ENCODE peak calls at places on chromosomes 7 and 10, in seven cellular contexts. G is heart left ventricle; L is stomach; U is psoas muscle; W is IMR-90; E is effector memory CD4-positive, alpha-beta T cell; D is A549. O is an unnamed sample. For H3K4me1, the result is how much of the 10 kb centered on the place peaks cover.

GRCh38 chr10:84160663-84161362 is 12.8 kb upstream of the GPR15LG start:
- DNase-seq in G (no peak), L (no peak), U (no peak), W (no peak), E (no peak), D (no peak), O (no peak)

GRCh38 chr10:1894912-1895311 is 157.6 kb upstream of the ADARB2 start:
- DNase-seq in G (no peak), L (no peak), U (no peak), W (no peak), E (no peak), D (no peak), O (no peak)

GRCh38 chr7:76220185-76221057 is 18.7 kb downstream of the SRRM3 start:
- DNase-seq in G (peak), L (no peak), U (no peak), W (peak), E (no peak), D (peak), O (peak)

GRCh38 chr7:30182186-30182585 is 47.4 kb downstream of the MTURN start:
- DNase-seq in G (peak), L (no peak), U (peak), W (no peak), E (no peak), D (no peak), O (no peak)

GRCh38 chr7:1219516-1219915 is 13.2 kb upstream of the UNCX start:
- DNase-seq in G (no peak), L (no peak), U (no peak), W (no peak), E (no peak), D (no peak), O (no peak)

GRCh38 chr7:75992083-75992755 is 2.2 kb downstream of the TMEM120A start:
- DNase-seq in G (peak), L (no peak), U (peak), W (no peak), E (no peak), D (no peak), O (no peak)

GRCh38 chr7:94838717-94839116 is 68.7 kb upstream of the PPP1R9A start:
- DNase-seq in G (no peak), L (no peak), U (no peak), W (no peak), E (no peak), D (no peak), O (no peak)

GRCh38 chr7:47422631-47423030 is 159.3 kb downstream of the TNS3 start:
- DNase-seq in G (no peak), L (no peak), U (no peak), W (peak), E (no peak), D (no peak), O (no peak)

GRCh38 chr10:6878067-6878412 is 298.0 kb upstream of the PRKCQ start:
- DNase-seq in G (no peak), L (no peak), U (no peak), W (no peak), E (no peak), D (peak), O (no peak)

GRCh38 chr10:118835682-118836326 is 81.0 kb upstream of the CACUL1 start:
- DNase-seq in G (no peak), L (peak), U (no peak), W (no peak), E (no peak), D (peak), O (no peak)

GRCh38 chr7:149423441-149423970 is 37.4 kb downstream of the ZNF777 start:
- DNase-seq in G (no peak), L (no peak), U (no peak), W (no peak), E (no peak), D (no peak), O (no peak)

GRCh38 chr10:8130973-8131911 is 76.8 kb downstream of the GATA3 start:
- DNase-seq in G (no peak), L (no peak), U (no peak), W (peak), E (no peak), D (peak), O (no peak)

GRCh38 chr7:2637505-2638223 is 5.9 kb downstream of the TTYH3 start:
- DNase-seq in G (peak), L (no peak), U (peak), W (no peak), E (no peak), D (no peak), O (peak)

GRCh38 chr7:2639151-2639993 is 7.6 kb downstream of the TTYH3 start:
- DNase-seq in G (peak), L (no peak), U (no peak), W (no peak), E (no peak), D (no peak), O (no peak)

GRCh38 chr7:2639994-2640830 is 8.4 kb downstream of the TTYH3 start:
- DNase-seq in G (no peak), L (peak), U (no peak), W (no peak), E (no peak), D (no peak), O (no peak)

GRCh38 chr7:2637066-2637471 is 5.3 kb downstream of the TTYH3 start:
- DNase-seq in G (no peak), L (no peak), U (no peak), W (no peak), E (no peak), D (no peak), O (no peak)

GRCh38 chr7:2638224-2638991 is 6.6 kb downstream of the TTYH3 start:
- DNase-seq in G (peak), L (no peak), U (peak), W (peak), E (no peak), D (no peak), O (peak)
- H3K4me1 ChIP-seq in G (half or more), L (under half), U (under half), W (half or more), E (under half), D (under half), O (half or more)

GRCh38 chr7:157618091-157618726 is 281.4 kb downstream of the DNAJB6 start:
- DNase-seq in G (peak), L (no peak), U (no peak), W (no peak), E (no peak), D (no peak), O (no peak)
- H3K4me3 ChIP-seq in G (no peak), L (no peak), U (no peak), W (no peak), E (no peak), D (no peak), O (no peak)

DNA sequence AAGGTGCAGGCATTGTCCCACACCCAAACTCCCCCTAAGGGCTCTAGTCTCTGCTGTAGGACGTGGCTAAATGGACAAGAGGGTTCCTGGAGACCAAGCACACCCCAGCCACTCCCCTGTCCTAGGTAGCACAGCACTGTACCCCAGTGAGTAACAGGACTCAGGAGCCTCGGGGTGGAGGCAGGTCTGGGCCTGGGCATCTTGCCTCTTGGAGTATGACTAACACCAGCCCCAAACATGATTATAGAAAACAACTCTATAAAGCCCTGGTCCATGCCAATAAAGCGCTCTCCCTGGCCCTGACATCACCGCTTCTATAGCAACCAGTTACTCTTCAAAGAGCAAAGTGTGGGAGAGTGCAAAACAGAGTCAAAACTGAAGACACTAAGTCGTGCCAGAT is 195.0 kb downstream of the CALN1 start:
- DNase-seq in G (no peak), L (no peak), U (no peak), W (no peak), E (no peak), D (no peak), O (no peak)
- H3K4me1 ChIP-seq in G (under half), L (under half), U (under half), W (under half), E (under half), D (under half), O (under half)

DNA sequence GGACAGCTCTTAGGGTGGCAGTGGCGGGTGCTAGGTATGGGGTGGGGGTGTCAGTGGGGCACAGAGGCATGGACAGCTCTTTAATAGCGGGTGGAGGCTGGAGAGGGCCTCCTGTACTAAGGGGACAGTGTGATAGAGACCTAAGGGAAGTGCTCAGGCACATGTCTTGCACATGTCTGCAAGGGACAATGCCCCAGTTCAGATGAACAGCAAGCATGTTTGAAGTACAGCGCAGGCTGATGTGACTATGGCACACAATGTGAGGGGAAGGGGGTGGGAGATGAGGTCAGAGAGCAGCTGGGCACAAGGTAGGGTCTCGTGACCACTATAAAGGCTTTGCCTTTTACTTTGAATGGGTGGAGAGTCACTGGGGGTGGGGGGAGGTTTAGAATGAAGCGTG is 3.5 kb downstream of the GIMAP8 start:
- DNase-seq in G (no peak), L (no peak), U (no peak), W (no peak), E (no peak), D (no peak), O (no peak)
- H3K4me3 ChIP-seq in G (peak), L (peak), U (no peak), W (no peak), E (peak), D (no peak), O (no peak)

GRCh38 chr10:71258446-71259145 is 46.2 kb downstream of the UNC5B start:
- DNase-seq in G (peak), L (no peak), U (no peak), W (no peak), E (no peak), D (no peak), O (no peak)
- H3K4me1 ChIP-seq in G (half or more), L (under half), U (under half), W (under half), E (under half), D (under half), O (under half)

DNA sequence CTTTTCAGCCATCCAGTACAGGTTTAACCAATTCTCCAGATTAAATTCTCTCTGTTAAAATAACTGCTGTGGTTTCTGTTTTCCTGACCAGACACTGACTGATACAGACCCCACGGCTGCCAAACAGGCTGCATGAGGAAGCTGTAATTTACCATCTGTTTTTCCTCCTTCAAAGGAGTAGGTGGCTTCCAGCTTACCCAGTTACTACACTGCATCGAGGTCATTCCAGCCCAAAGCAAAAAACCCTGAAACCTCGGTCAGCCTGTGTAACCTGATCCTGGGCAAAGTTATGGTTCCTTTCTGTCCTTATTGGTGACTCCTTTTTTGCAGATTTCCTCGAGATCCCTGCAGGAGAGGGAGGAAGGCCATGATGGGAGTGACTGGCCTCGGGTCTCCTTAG is 27.9 kb upstream of the LOXL4 start:
- DNase-seq in G (no peak), L (no peak), U (no peak), W (peak), E (no peak), D (no peak), O (no peak)
- H3K4me3 ChIP-seq in G (no peak), L (no peak), U (no peak), W (no peak), E (no peak), D (no peak), O (no peak)